ENCODE peak calls at places on chromosomes 13 and 19, in seven cellular contexts. G is heart right ventricle, Z is uterus, S is A549, K is stomach, W is transverse colon, R is fibroblast of lung. Y is an unnamed sample.
A peak's percentile ranks its signal among the peaks of the same experiment; 100 is the strongest.

GRCh38 chr19:40907968-40908735 is 26.1 kb upstream of the CYP2A7 start:
- DNase-seq in K (no peak), S (no peak), Z (no peak), W (no peak), R (no peak), G (peak; percentile 13), Y (no peak)

GRCh38 chr13:90615767-90616166 is 731.7 kb upstream of the MIR17HG start:
- DNase-seq in W (no peak), K (no peak), G (no peak), S (no peak), Z (no peak), R (no peak), Y (no peak)

GRCh38 chr13:108917581-108917980 is 288.2 kb downstream of the MYO16 start:
- DNase-seq in S (no peak), K (no peak), R (peak; percentile 82), W (no peak), Z (no peak), G (no peak), Y (no peak)

GRCh38 chr13:31773538-31773937 is 34.2 kb downstream of the RXFP2 start:
- DNase-seq in G (no peak), Z (no peak), R (peak; percentile 73), K (no peak), W (no peak), S (no peak), Y (peak; percentile 26)

GRCh38 chr19:42023121-42023942 is 29.3 kb upstream of the ATP1A3 start:
- DNase-seq in G (no peak), K (no peak), W (peak; percentile 24), R (peak; percentile 9), S (peak; percentile 77), Z (no peak), Y (no peak)

GRCh38 chr19:49333426-49334288 is 1.5 kb upstream of the CD37 start:
- DNase-seq in R (no peak), K (peak; percentile 29), W (peak; percentile 68), Z (no peak), G (no peak), S (no peak), Y (no peak)

GRCh38 chr13:27822873-27823311 is 30.6 kb downstream of the GSX1 start:
- DNase-seq in Z (no peak), G (no peak), K (no peak), S (no peak), W (no peak), R (peak; percentile 27), Y (peak; percentile 30)

GRCh38 chr13:94251801-94252200 is 227.7 kb downstream of the DCT start:
- DNase-seq in K (no peak), W (no peak), S (no peak), R (peak; percentile 69), G (peak; percentile 4), Z (peak; percentile 14), Y (no peak)

DNA sequence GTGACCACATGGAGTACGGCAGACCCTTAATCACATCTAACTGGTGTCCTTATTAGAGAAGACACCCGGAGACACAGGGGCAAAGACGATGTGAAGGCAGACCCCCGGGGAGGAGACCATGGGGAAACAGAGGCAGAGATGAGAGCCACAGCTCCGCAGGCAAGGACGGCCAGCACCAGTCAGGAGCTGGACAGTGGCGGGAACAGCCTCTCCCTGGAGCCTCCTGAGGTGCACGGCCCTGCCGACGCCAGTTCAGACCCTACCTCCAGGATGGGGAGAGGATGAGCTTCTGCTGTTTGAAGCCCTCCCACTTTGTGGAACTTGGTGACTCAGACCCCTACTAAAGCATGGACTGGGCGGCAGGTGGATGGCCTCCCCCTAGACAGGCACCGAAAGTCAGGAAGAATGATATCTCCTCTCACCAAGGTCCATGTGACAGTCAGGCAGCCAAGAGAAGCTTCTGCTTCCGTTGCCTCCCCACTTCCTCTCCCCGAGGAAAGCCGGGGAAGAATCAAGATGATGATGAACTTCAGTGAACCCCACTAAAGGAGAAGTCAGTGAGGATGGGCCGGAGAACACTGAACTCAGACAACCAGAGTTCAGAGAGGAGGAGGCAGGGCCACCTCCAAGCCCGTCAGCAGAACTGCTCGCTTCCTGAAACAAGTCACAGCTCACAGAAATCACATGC is 25.4 kb downstream of the RAB20 start:
- DNase-seq in K (no peak), S (no peak), W (no peak), G (peak; percentile 45), Z (no peak), R (no peak), Y (no peak)
- H3K4me1 ChIP-seq in K (peaks cover 29% of the 10 kb centered on the region), S (no peaks in the 10 kb centered on the region), W (peaks cover 13% of the 10 kb centered on the region), G (peaks cover 22% of the 10 kb centered on the region), Z (no peaks in the 10 kb centered on the region), R (no peaks in the 10 kb centered on the region), Y (no peaks in the 10 kb centered on the region)

GRCh38 chr13:72781461-72782439 is at the start of the genes DIS3 and PIBF1:
- DNase-seq in Z (peak; percentile 97), R (peak; percentile 98), S (peak; percentile 97), G (peak; percentile 98), K (peak; percentile 96), W (peak; percentile 98), Y (peak; percentile 96)
- H3K4me1 ChIP-seq in Z (peaks cover 10% of the 10 kb centered on the region), R (peaks cover 6% of the 10 kb centered on the region), S (peaks cover 21% of the 10 kb centered on the region), G (peaks cover 34% of the 10 kb centered on the region), K (peaks cover 22% of the 10 kb centered on the region), W (peaks cover 32% of the 10 kb centered on the region), Y (no peaks in the 10 kb centered on the region)

DNA sequence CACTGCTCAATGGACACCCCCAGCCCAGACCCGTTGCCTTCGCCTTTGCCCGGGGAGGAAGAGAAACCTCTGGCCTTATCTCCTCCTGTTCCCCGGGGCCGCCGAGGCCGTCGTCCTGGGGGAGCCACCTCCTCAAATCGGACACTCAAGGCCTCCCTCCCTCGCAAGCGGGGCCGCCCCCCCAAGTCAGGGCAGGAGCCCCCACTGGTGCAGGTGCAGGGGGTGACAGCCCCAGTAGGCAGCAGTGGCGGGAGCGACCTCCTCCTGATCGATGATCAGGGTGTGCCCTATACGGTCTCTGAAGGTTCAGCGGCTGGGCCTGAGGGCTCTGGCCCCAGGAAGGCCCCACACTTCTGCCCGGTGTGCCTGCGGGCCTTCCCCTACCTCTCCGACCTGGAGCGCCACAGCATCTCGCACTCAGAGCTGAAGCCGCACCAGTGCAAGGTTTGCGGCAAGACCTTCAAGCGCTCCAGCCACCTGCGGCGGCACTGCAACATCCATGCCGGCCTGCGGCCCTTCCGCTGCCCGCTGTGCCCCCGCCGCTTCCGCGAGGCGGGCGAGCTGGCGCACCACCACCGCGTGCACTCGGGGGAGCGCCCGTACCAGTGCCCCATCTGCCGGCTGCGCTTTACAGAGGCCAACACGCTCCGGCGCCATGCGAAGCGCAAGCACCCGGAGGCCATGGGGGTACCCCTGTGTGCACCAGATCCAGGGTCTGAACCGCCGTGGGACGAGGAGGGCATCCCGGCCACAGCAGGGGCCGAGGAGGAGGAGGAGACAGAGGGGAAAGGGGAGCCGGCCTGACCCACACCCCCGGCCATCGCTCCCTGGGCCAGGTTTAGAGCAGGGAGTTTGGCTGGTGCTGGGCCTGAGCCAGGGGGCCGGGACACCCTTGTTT is 2.3 kb downstream of the ZNF524 start:
- DNase-seq in R (no peak), W (no peak), G (no peak), Z (peak; percentile 31), K (no peak), S (no peak), Y (no peak)
- H3K4me1 ChIP-seq in R (peaks cover 10% of the 10 kb centered on the region), W (peaks cover 30% of the 10 kb centered on the region), G (peaks cover 24% of the 10 kb centered on the region), Z (no peaks in the 10 kb centered on the region), K (peaks cover 27% of the 10 kb centered on the region), S (peaks cover 29% of the 10 kb centered on the region), Y (peaks cover 18% of the 10 kb centered on the region)

GRCh38 chr19:6887326-6887725 is at the start of gene ADGRE1:
- DNase-seq in W (no peak), R (no peak), Z (no peak), K (no peak), S (no peak), G (no peak), Y (no peak)
- H3K4me1 ChIP-seq in W (no peaks in the 10 kb centered on the region), R (no peaks in the 10 kb centered on the region), Z (no peaks in the 10 kb centered on the region), K (no peaks in the 10 kb centered on the region), S (no peaks in the 10 kb centered on the region), G (no peaks in the 10 kb centered on the region), Y (no peaks in the 10 kb centered on the region)

DNA sequence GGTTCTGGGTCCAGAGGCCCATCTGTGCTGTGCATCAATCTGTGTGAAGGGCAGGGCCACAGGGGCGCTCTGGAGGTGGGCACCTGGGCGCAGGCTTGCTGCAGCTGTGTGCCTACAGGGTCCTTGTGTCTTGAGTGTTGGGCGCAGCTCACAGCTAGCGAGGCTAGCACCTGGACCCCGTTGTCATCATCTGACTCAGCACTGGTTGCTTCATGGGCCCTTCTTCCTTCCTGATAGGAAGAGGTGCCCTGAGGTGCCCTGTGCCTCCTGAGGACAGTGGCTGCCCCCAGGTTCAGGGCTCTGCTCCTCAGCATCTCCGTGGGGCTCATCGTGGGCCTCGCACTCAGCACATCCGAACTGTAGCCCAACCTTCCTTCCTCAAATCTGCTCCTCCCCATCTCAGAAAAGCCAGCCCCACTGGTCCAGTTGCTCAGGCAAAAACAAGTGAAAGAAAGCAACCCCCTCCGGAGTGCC is 54.8 kb downstream of the GATAD2A start:
- DNase-seq in R (no peak), G (no peak), W (no peak), K (no peak), Z (no peak), S (no peak), Y (no peak)
- H3K4me1 ChIP-seq in R (peaks cover 62% of the 10 kb centered on the region), G (peaks cover 70% of the 10 kb centered on the region), W (peaks cover 53% of the 10 kb centered on the region), K (peaks cover 70% of the 10 kb centered on the region), Z (no peaks in the 10 kb centered on the region), S (peaks cover 6% of the 10 kb centered on the region), Y (peaks cover 50% of the 10 kb centered on the region)

GRCh38 chr19:46615966-46616365 is 8.9 kb downstream of the PTGIR start:
- DNase-seq in W (no peak), R (no peak), Z (no peak), G (no peak), K (no peak), S (no peak), Y (no peak)
- H3K4me1 ChIP-seq in W (peaks cover 19% of the 10 kb centered on the region), R (peaks cover 27% of the 10 kb centered on the region), Z (no peaks in the 10 kb centered on the region), G (peaks cover 26% of the 10 kb centered on the region), K (peaks cover 35% of the 10 kb centered on the region), S (peaks cover 8% of the 10 kb centered on the region), Y (no peaks in the 10 kb centered on the region)

GRCh38 chr19:5958074-5958850 is 19.7 kb downstream of the RANBP3 start:
- DNase-seq in G (no peak), Z (no peak), S (no peak), R (no peak), W (no peak), K (no peak), Y (no peak)

GRCh38 chr19:5955638-5955935 is 22.4 kb downstream of the RANBP3 start:
- DNase-seq in G (no peak), R (peak; percentile 59), K (no peak), S (no peak), W (no peak), Z (no peak), Y (no peak)

GRCh38 chr19:5956323-5956722 is 21.6 kb downstream of the RANBP3 start:
- DNase-seq in W (no peak), R (no peak), G (no peak), S (no peak), K (no peak), Z (no peak), Y (no peak)

GRCh38 chr19:5957132-5957531 is 20.8 kb downstream of the RANBP3 start:
- DNase-seq in W (no peak), R (no peak), Z (no peak), G (no peak), S (no peak), K (no peak), Y (no peak)

DNA sequence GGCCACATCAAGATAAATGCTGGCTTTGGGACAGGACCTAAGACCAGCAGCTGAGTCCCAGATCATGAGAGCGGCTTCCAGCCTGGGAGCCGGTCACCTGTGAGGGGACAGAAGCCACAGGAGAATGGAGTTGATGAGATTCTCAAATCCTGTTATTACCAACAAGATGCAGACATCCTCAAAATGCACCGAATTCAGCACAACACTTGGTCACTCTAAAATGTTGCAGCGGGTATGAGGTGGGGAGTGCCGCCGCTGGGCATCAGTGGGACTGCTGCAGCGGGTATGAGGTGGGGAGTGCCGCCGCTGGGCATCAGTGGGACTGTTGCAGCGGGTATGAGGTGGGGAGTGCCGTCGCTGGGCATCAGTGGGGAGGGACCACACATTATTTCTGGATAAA is 21.2 kb downstream of the RANBP3 start:
- DNase-seq in S (no peak), G (no peak), R (no peak), K (no peak), Z (no peak), W (no peak), Y (no peak)
- H3K4me1 ChIP-seq in S (peaks cover 30% of the 10 kb centered on the region), G (peaks cover 95% of the 10 kb centered on the region), R (peaks cover 42% of the 10 kb centered on the region), K (peaks cover 97% of the 10 kb centered on the region), Z (peaks cover 4% of the 10 kb centered on the region), W (peaks cover 96% of the 10 kb centered on the region), Y (no peaks in the 10 kb centered on the region)